ENCODE peak calls at places on chromosomes 4 and X, in five cellular contexts. R is IMR-90, J is heart left ventricle, N is upper lobe of right lung, A is transverse colon. S is an unnamed sample.
A peak's percentile ranks its signal among the peaks of the same experiment; 100 is the strongest.

GRCh38 chr4:91936301-91936700 is 367.5 kb upstream of the GRID2 start:
- DNase-seq in R (peak; percentile 6), J (no peak), N (no peak), A (no peak), S (no peak)

GRCh38 chrX:78886550-78886949 is 58.6 kb upstream of the P2RY10 start:
- DNase-seq in A (no peak), J (no peak), R (no peak), N (no peak), S (no peak)

GRCh38 chr4:1093391-1094335 is 19.7 kb downstream of the RNF212 start:
- DNase-seq in R (no peak), A (no peak), J (no peak), N (no peak), S (no peak)

GRCh38 chrX:146435472-146435871 is 374.1 kb upstream of the CXorf51B start:
- DNase-seq in J (no peak), N (no peak), A (no peak), R (no peak), S (no peak)

GRCh38 chrX:23434356-23434884 is 99.8 kb downstream of the PTCHD1 start:
- DNase-seq in A (peak; percentile 46), J (peak; percentile 66), R (peak; percentile 2), N (peak; percentile 69), S (peak; percentile 58)

GRCh38 chr4:110808371-110808878 is 185.5 kb upstream of the PITX2 start:
- DNase-seq in R (peak; percentile 65), A (peak; percentile 33), N (no peak), J (no peak), S (no peak)

GRCh38 chr4:185885075-185885474 is 73.1 kb upstream of the SORBS2 start:
- DNase-seq in A (no peak), R (no peak), N (no peak), J (no peak), S (no peak)

GRCh38 chr4:10033191-10033881 is 12.0 kb upstream of the SLC2A9 start:
- DNase-seq in N (no peak), R (peak; percentile 71), J (peak; percentile 40), A (no peak), S (no peak)

GRCh38 chrX:54842638-54843037 is 35.1 kb downstream of the MAGED2 start:
- DNase-seq in N (no peak), A (no peak), R (no peak), J (no peak), S (no peak)

GRCh38 chrX:43853225-43853828 is 28.9 kb downstream of the MAOB start:
- DNase-seq in A (no peak), N (no peak), J (no peak), R (no peak), S (no peak)

GRCh38 chr4:2377241-2377640 is 41.2 kb downstream of the ZFYVE28 start:
- DNase-seq in A (no peak), R (no peak), N (no peak), J (no peak), S (no peak)

GRCh38 chr4:110134269-110134889 is 64.0 kb downstream of the ELOVL6 start:
- DNase-seq in N (no peak), J (no peak), R (no peak), A (no peak), S (no peak)

GRCh38 chr4:148425327-148426110 is 16.7 kb downstream of the NR3C2 start:
- DNase-seq in A (no peak), N (no peak), J (no peak), R (no peak), S (no peak)
- TF ChIP-seq CTCF in A (peak; percentile 4), N (no peak), J (no peak), R (peak; percentile 7), S (no peak)

DNA sequence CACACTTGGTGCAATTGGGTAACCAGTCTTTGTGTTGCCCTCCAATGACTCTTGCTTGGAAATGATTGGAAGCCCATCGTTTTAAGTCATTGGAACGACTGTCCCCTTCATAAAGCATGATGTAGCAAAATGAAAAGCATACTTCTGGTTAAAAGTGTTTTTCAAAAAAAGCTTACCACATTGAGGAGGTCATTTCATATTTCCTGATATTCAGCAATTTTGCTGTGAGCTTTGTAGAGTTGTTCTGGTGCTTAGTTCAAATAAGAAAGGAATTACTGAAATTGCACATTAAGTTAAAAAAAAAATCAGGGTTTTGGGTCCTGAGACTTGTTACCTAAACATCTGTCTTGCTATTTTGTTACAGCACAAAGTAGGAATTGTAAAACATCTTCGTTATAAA is 51.8 kb downstream of the TBL1X start:
- DNase-seq in A (no peak), J (no peak), R (no peak), N (no peak), S (no peak)
- TF ChIP-seq CTCF in A (no peak), J (no peak), R (no peak), N (no peak), S (no peak)

DNA sequence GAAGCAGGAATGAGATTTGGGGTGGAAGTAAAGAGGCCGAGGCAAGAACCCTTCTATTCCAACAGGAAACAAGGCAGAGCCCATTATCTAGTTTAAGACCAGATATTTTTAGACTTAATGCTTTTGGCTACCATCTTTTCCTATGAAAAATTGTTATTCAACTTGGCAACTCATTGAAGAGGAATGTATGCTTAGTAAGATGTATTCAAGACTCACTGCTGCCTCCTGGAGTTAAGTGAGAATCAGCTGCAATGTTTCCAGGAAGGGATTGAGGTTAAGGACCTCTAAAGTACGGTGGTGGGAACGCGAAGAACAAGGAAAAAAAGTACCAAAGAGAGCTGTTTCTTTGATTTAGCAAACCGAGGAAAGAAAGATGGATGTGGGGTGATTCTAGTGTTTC is 89.1 kb downstream of the RAPGEF2 start:
- DNase-seq in N (no peak), A (no peak), J (no peak), R (peak; percentile 85), S (no peak)
- TF ChIP-seq CTCF in N (peak; percentile 39), A (peak; percentile 13), J (no peak), R (peak; percentile 57), S (no peak)

DNA sequence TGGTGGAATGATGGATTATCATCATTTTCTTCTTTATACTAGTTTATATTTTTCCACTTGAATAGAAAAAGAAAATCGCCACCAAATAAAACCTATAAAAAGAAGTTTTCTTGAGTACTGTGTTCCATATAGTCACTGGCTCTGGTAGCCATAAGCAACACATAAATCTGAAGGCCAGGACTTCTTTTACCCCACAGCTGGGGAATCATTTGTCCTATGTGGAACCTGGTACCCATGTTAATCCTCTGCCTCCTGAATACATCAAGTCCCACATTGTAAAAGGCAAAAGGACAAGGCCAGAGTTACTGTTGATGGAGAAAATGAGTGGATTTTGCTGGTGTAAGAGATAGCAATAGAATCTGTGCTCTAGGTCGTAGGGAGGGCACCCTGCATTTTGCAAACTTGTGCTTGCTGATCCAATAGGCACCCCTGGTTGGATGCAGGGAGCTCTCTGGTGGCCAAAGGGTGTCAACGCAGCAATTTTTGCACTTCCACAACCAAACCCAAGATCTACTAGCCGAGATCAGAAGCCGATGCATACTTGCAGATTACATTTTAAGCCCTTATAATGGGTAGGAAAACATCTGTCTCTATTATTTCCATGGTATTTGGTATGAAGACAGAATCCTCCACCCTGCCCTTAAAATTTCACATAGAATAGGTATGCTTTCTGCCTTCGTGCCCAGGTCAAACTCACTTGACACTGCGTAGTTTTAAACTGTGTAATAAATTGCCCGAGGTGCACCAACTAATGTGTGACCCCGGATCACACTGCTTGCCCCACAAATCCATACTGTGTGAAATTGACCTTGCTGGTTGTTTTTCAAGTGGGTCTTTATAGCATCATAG is 146.2 kb upstream of the SCML1 start:
- DNase-seq in J (peak; percentile 44), N (no peak), A (peak; percentile 59), R (peak; percentile 80), S (peak; percentile 61)
- TF ChIP-seq CTCF in J (peak; percentile 56), N (peak; percentile 63), A (peak; percentile 57), R (peak; percentile 80), S (peak; percentile 49)

GRCh38 chrX:107450823-107451509 is 1.5 kb downstream of the FRMPD3 start:
- DNase-seq in J (no peak), N (no peak), R (no peak), A (no peak), S (no peak)
- TF ChIP-seq CTCF in J (no peak), N (no peak), R (no peak), A (no peak), S (no peak)

GRCh38 chr4:60463846-60464502 is 736.2 kb upstream of the ADGRL3 start:
- DNase-seq in J (no peak), N (no peak), A (no peak), R (no peak), S (no peak)
- TF ChIP-seq CTCF in J (no peak), N (no peak), A (no peak), R (peak; percentile 37), S (no peak)

S was measured in pancreas.